ENCODE peak calls at places on chromosomes 1 and 21, in nine cellular contexts. C is RPMI7951, I is progenitor cell of endocrine pancreas, T is A549, W is NCI-H2081 treated with DMSO at 0.1 percent for 48 hours, F is HuH-7.5, R is NCI-H748 treated with DMSO at 0.1 percent for 48 hours, U is RCC 7860, G is EH. Z is an unnamed sample.

GRCh38 chr1:224759570-224760562 is 143.7 kb downstream of the CNIH3 start:
- DNase-seq in I (no peak), T (no peak), U (no peak), C (no peak), W (no peak), G (no peak), F (no peak), R (no peak), Z (no peak)

GRCh38 chr1:48750089-48750488 is 26.6 kb downstream of the BEND5 start:
- DNase-seq in U (no peak), F (no peak), R (no peak), G (no peak), W (no peak), I (no peak), C (no peak), T (no peak), Z (no peak)

GRCh38 chr1:9905010-9905409 is 5.1 kb downstream of the CTNNBIP1 start:
- DNase-seq in T (no peak), I (no peak), G (peak), R (no peak), W (no peak), U (peak), C (peak), F (no peak), Z (peak)

GRCh38 chr1:27005648-27006496 is 6.8 kb downstream of the TENT5B start:
- DNase-seq in F (no peak), W (no peak), T (peak), C (no peak), I (no peak), G (peak), U (no peak), R (no peak), Z (no peak)

GRCh38 chr1:180213401-180214177 is 16.5 kb upstream of the LHX4 start:
- DNase-seq in U (no peak), C (no peak), R (no peak), I (no peak), G (peak), F (peak), W (no peak), T (peak), Z (no peak)

GRCh38 chr1:75953461-75953860 is 21.3 kb upstream of the ASB17 start:
- DNase-seq in W (no peak), F (no peak), R (no peak), T (peak), U (peak), C (no peak), G (no peak), I (no peak), Z (no peak)

GRCh38 chr1:188958461-188959115 is 1519.1 kb downstream of the BRINP3 start:
- DNase-seq in U (no peak), C (no peak), I (no peak), F (no peak), G (no peak), W (no peak), R (no peak), T (no peak), Z (no peak)

GRCh38 chr1:220243947-220244346 is 28.3 kb downstream of the RAB3GAP2 start:
- DNase-seq in G (no peak), U (no peak), F (no peak), I (no peak), C (no peak), W (no peak), T (no peak), R (no peak), Z (no peak)

GRCh38 chr1:216926681-216927080 is 203.5 kb upstream of the ESRRG start:
- DNase-seq in I (no peak), T (no peak), C (no peak), G (no peak), F (no peak), R (no peak), W (no peak), U (no peak), Z (no peak)

GRCh38 chr1:183032122-183032921 is 9.1 kb downstream of the LAMC1 start:
- DNase-seq in I (no peak), W (no peak), R (no peak), G (peak), U (peak), C (peak), T (peak), F (no peak), Z (peak)

GRCh38 chr21:20822559-20823133 is 175.6 kb upstream of the NCAM2 start:
- DNase-seq in U (no peak), F (no peak), C (no peak), I (no peak), G (no peak), R (no peak), T (no peak), W (no peak), Z (peak)

GRCh38 chr1:170075186-170075585 is 691 bp upstream of the KIFAP3 start:
- DNase-seq in W (no peak), C (no peak), T (no peak), R (no peak), G (no peak), U (no peak), F (no peak), I (no peak), Z (no peak)

GRCh38 chr1:215473943-215474342 is 93.2 kb upstream of the KCTD3 start:
- DNase-seq in I (no peak), F (no peak), W (no peak), U (no peak), T (no peak), R (no peak), C (peak), G (peak), Z (no peak)

GRCh38 chr21:33384851-33385331 is 18.3 kb upstream of the IFNGR2 start:
- DNase-seq in T (no peak), U (peak), R (no peak), C (no peak), F (no peak), W (no peak), G (no peak), I (no peak), Z (no peak)

GRCh38 chr1:77322061-77322900 is 40.5 kb downstream of the AK5 start:
- DNase-seq in G (peak), I (no peak), W (no peak), R (no peak), F (no peak), C (peak), U (peak), T (peak), Z (no peak)

GRCh38 chr1:94612081-94612480 is 70.5 kb upstream of the F3 start:
- DNase-seq in F (no peak), R (no peak), C (no peak), W (no peak), U (no peak), I (no peak), T (no peak), G (no peak), Z (no peak)

GRCh38 chr1:186753241-186753640 is 73.0 kb upstream of the PTGS2 start:
- DNase-seq in R (no peak), F (no peak), C (no peak), U (no peak), T (no peak), G (no peak), W (no peak), I (no peak), Z (no peak)

GRCh38 chr1:44283524-44284173 is 70.4 kb downstream of the DMAP1 start:
- DNase-seq in W (peak), T (peak), F (peak), I (no peak), R (peak), C (no peak), U (no peak), G (no peak), Z (peak)

GRCh38 chr1:64001038-64001437 is 202.4 kb upstream of the UBE2U start:
- DNase-seq in G (no peak), F (no peak), W (no peak), I (no peak), U (no peak), C (peak), T (no peak), R (no peak), Z (no peak)

GRCh38 chr1:226616636-226617035 is 68.1 kb downstream of the STUM start:
- DNase-seq in G (no peak), U (no peak), C (no peak), T (no peak), R (no peak), W (no peak), I (no peak), F (no peak), Z (no peak)

GRCh38 chr21:24895885-24896734 is 711.2 kb downstream of the MRPL39 start:
- DNase-seq in I (no peak), T (no peak), R (peak), U (peak), F (no peak), C (peak), W (no peak), G (peak), Z (peak)

GRCh38 chr1:63787875-63788274 is 14.1 kb downstream of the ROR1 start:
- DNase-seq in F (no peak), T (no peak), R (no peak), W (no peak), I (no peak), C (no peak), U (no peak), G (no peak), Z (no peak)

GRCh38 chr1:92804721-92805169 is 19.8 kb upstream of the EVI5 start:
- DNase-seq in W (no peak), F (no peak), R (no peak), G (peak), T (peak), U (peak), C (peak), I (no peak), Z (peak)

GRCh38 chr1:179230251-179230650 is 774 bp upstream of the ABL2 start:
- DNase-seq in I (no peak), U (peak), F (no peak), T (peak), R (no peak), G (peak), W (no peak), C (peak), Z (no peak)

GRCh38 chr1:193569696-193570269 is 383.4 kb upstream of the B3GALT2 start:
- DNase-seq in I (no peak), W (no peak), T (no peak), C (peak), G (peak), R (no peak), F (no peak), U (peak), Z (no peak)

Z was measured in SJCRH30.